ENCODE peak calls at places on chromosome X, in seven cellular contexts. A is smooth muscle cell of the brain vasculature, C is SIG-M5, T is COR-L47, B is GM03348, Z is pons, Y is non-pigmented ciliary epithelial cell. P is an unnamed sample.

GRCh38 chrX:88621278-88621677 is 125.7 kb upstream of the CPXCR1 start:
- DNase-seq in A (no peak), C (no peak), B (no peak), Z (no peak), T (no peak), Y (no peak), P (no peak)

GRCh38 chrX:135531813-135532212 is 11.4 kb downstream of the INTS6L start:
- DNase-seq in Z (no peak), Y (no peak), C (no peak), T (no peak), B (no peak), A (no peak), P (no peak)

GRCh38 chrX:9269134-9269533 is 195.7 kb upstream of the TBL1X start:
- DNase-seq in Y (no peak), T (no peak), C (no peak), B (no peak), A (no peak), Z (no peak), P (no peak)

GRCh38 chrX:66328950-66329596 is 165.0 kb downstream of the HEPH start:
- DNase-seq in Z (no peak), A (no peak), B (no peak), Y (no peak), C (no peak), T (no peak), P (no peak)

GRCh38 chrX:126658447-126658846 is 105.8 kb upstream of the DCAF12L1 start:
- DNase-seq in Y (no peak), T (no peak), Z (no peak), A (no peak), C (no peak), B (no peak), P (no peak)

GRCh38 chrX:100410901-100411801 is 1.1 kb upstream of the PCDH19 start:
- DNase-seq in Y (no peak), T (no peak), A (no peak), C (no peak), B (no peak), Z (no peak), P (no peak)

GRCh38 chrX:108704839-108705238 is 31.5 kb downstream of the IRS4 start:
- DNase-seq in Y (no peak), Z (no peak), T (no peak), B (no peak), A (no peak), C (no peak), P (no peak)

GRCh38 chrX:69995400-69996101 is 54.2 kb downstream of the AWAT2 start:
- DNase-seq in Y (no peak), Z (no peak), T (no peak), A (no peak), C (no peak), B (no peak), P (no peak)

GRCh38 chrX:118847676-118848075 is 24.1 kb downstream of the ZCCHC12 start:
- DNase-seq in Y (no peak), A (peak), C (no peak), B (peak), T (peak), Z (peak), P (no peak)

GRCh38 chrX:10622197-10622596 is 1.8 kb upstream of the MID1 start:
- DNase-seq in A (no peak), B (no peak), Y (no peak), T (no peak), Z (no peak), C (no peak), P (no peak)